ENCODE peak calls at places on chromosomes 6 and 20, in ten cellular contexts. J is OCI-M1; G is CD4-positive, CD25-positive, alpha-beta regulatory T cell; H is stimulated activated CD4-positive, alpha-beta T cell treated with anti-CD3 and anti-CD28 coated beads, Interleukin-12 subunit alpha, Interleukin-12 subunit beta, amount 100 ng/mL, for 4 hours; E is sciatic nerve; I is PC-3; S is aorta; F is left ventricle myocardium inferior; W is body of pancreas; L is NCI-H1092 treated with DMSO at 0.1 percent for 48 hours. T is an unnamed sample.

GRCh38 chr20:45765307-45765910 is 26.3 kb downstream of the WFDC3 start:
- DNase-seq in J (no peak), G (no peak), H (no peak), E (no peak), I (no peak), S (no peak), F (no peak), W (no peak), L (no peak), T (no peak)

GRCh38 chr20:59938696-59939051 is 1.4 kb downstream of the PPP1R3D start:
- DNase-seq in J (no peak), G (no peak), H (no peak), E (no peak), I (peak; percentile 73), S (peak; percentile 61), F (no peak), W (no peak), L (no peak), T (no peak)

GRCh38 chr20:12966468-12967085 is 42.2 kb upstream of the SPTLC3 start:
- DNase-seq in J (peak; percentile 8), G (no peak), H (no peak), E (no peak), I (peak; percentile 75), S (no peak), F (no peak), W (no peak), L (peak; percentile 13), T (no peak)

GRCh38 chr20:38343107-38343797 is 3.0 kb upstream of the LBP start:
- DNase-seq in J (peak; percentile 7), G (no peak), H (no peak), E (peak; percentile 85), I (no peak), S (peak; percentile 81), F (no peak), W (no peak), L (no peak), T (peak; percentile 39)

GRCh38 chr20:50625986-50626677 is 65.2 kb downstream of the RIPOR3 start:
- DNase-seq in J (peak; percentile 45), G (no peak), H (peak; percentile 15), E (peak; percentile 76), I (peak; percentile 72), S (no peak), F (peak; percentile 70), W (peak; percentile 41), L (peak; percentile 29), T (no peak)

GRCh38 chr6:105300090-105300489 is 102.8 kb downstream of the PREP start:
- DNase-seq in J (no peak), G (no peak), H (no peak), E (no peak), I (no peak), S (no peak), F (no peak), W (no peak), L (no peak), T (no peak)

GRCh38 chr20:38032585-38033329 is 499 bp downstream of the TTI1 start:
- DNase-seq in J (peak; percentile 58), G (no peak), H (peak; percentile 57), E (no peak), I (no peak), S (no peak), F (no peak), W (peak; percentile 20), L (no peak), T (no peak)

GRCh38 chr6:28425942-28426541 is 17.2 kb downstream of the ZSCAN23 start:
- DNase-seq in J (peak; percentile 92), G (no peak), H (no peak), E (no peak), I (no peak), S (no peak), F (no peak), W (no peak), L (no peak), T (no peak)

GRCh38 chr6:74447013-74447412 is 751.0 kb downstream of the CD109 start:
- DNase-seq in J (no peak), G (no peak), H (no peak), E (no peak), I (peak; percentile 47), S (no peak), F (no peak), W (no peak), L (no peak), T (no peak)

GRCh38 chr6:17101422-17102257 is at the start of gene STMND1:
- DNase-seq in J (no peak), G (no peak), H (no peak), E (no peak), I (peak; percentile 70), S (peak; percentile 82), F (peak; percentile 25), W (peak; percentile 89), L (no peak), T (peak; percentile 73)

GRCh38 chr6:162442675-162443074 is 284.9 kb downstream of the PRKN start:
- DNase-seq in J (peak; percentile 49), G (no peak), H (no peak), E (no peak), I (no peak), S (no peak), F (no peak), W (no peak), L (peak; percentile 24), T (no peak)

GRCh38 chr20:50412069-50412468 is 98.1 kb upstream of the PTPN1 start:
- DNase-seq in J (no peak), G (no peak), H (no peak), E (no peak), I (no peak), S (no peak), F (no peak), W (peak; percentile 39), L (no peak), T (no peak)

GRCh38 chr20:61397146-61397545 is 145.1 kb downstream of the CDH4 start:
- DNase-seq in J (no peak), G (no peak), H (no peak), E (no peak), I (no peak), S (peak; percentile 21), F (no peak), W (no peak), L (no peak), T (no peak)

GRCh38 chr6:142408409-142408808 is 106.6 kb downstream of the ADGRG6 start:
- DNase-seq in J (peak; percentile 38), G (no peak), H (no peak), E (no peak), I (no peak), S (no peak), F (no peak), W (no peak), L (no peak), T (no peak)